ENCODE peak calls at places on chromosomes 11 and 22, in ten cellular contexts. W is cardiac muscle cell; R is CD8-positive, alpha-beta T cell; V is HCT116; K is right atrium auricular region; Z is CD8-positive, alpha-beta memory T cell; C is GM23338; N is A673; D is esophagus squamous epithelium; A is keratinocyte. I is an unnamed sample. For H3K4me1, the result is how much of the 10 kb centered on the place peaks cover.

GRCh38 chr11:38384568-38384967 is 1786.5 kb upstream of the RAG2 start:
- DNase-seq in N (peak), Z (no peak), D (no peak), A (no peak), V (no peak), R (no peak), C (no peak), K (no peak), W (no peak), I (no peak)

GRCh38 chr11:19200410-19201201 is 1.2 kb downstream of the CSRP3 start:
- DNase-seq in R (no peak), V (no peak), D (no peak), W (no peak), N (no peak), A (peak), K (no peak), Z (no peak), C (no peak), I (no peak)

GRCh38 chr11:110092577-110093406 is at the start of gene ZC3H12C:
- DNase-seq in W (peak), C (peak), K (peak), R (no peak), A (no peak), N (peak), D (peak), Z (no peak), V (peak), I (no peak)

GRCh38 chr11:33445761-33446161 is 188.6 kb downstream of the HIPK3 start:
- DNase-seq in R (no peak), A (no peak), Z (no peak), K (no peak), W (no peak), V (no peak), D (no peak), C (no peak), N (peak), I (no peak)

GRCh38 chr11:3802016-3802790 is 4.8 kb upstream of the NUP98 start:
- DNase-seq in V (no peak), Z (no peak), K (no peak), W (no peak), N (no peak), C (no peak), R (no peak), A (no peak), D (no peak), I (no peak)

GRCh38 chr11:112380464-112380863 is 119.8 kb upstream of the PLET1 start:
- DNase-seq in V (no peak), C (no peak), N (no peak), W (no peak), K (no peak), A (no peak), Z (no peak), D (no peak), R (no peak), I (no peak)

GRCh38 chr11:15278129-15278528 is 163.4 kb downstream of the INSC start:
- DNase-seq in A (no peak), R (no peak), W (no peak), Z (no peak), N (peak), D (no peak), V (no peak), C (no peak), K (no peak), I (no peak)

GRCh38 chr11:34651551-34651950 is 30.7 kb downstream of the EHF start:
- DNase-seq in R (no peak), W (peak), C (peak), V (no peak), Z (no peak), K (no peak), N (no peak), D (no peak), A (no peak), I (no peak)

GRCh38 chr11:46367244-46367915 is 14.1 kb upstream of the MDK start:
- DNase-seq in R (peak), D (no peak), W (peak), A (no peak), Z (peak), K (no peak), V (no peak), C (peak), N (peak), I (peak)

GRCh38 chr11:69055598-69056516 is 7.1 kb downstream of the TPCN2 start:
- DNase-seq in D (no peak), N (no peak), W (no peak), C (no peak), K (no peak), A (no peak), V (no peak), Z (peak), R (peak), I (no peak)

GRCh38 chr22:41775338-41775737 is 25.1 kb upstream of the CCDC134 start:
- DNase-seq in R (no peak), K (no peak), N (no peak), A (no peak), Z (no peak), W (no peak), D (no peak), V (no peak), C (no peak), I (no peak)

GRCh38 chr11:2211113-2211971 is 39.7 kb upstream of the TH start:
- DNase-seq in R (peak), V (peak), D (no peak), C (no peak), K (peak), N (no peak), A (no peak), W (no peak), Z (no peak), I (no peak)

GRCh38 chr11:44814881-44815592 is 88.3 kb downstream of the TSPAN18 start:
- DNase-seq in D (no peak), V (no peak), C (no peak), K (no peak), R (no peak), A (no peak), Z (no peak), N (no peak), W (no peak), I (no peak)

GRCh38 chr11:133476570-133477262 is 55.6 kb downstream of the OPCML start:
- DNase-seq in R (no peak), V (no peak), N (no peak), A (no peak), D (no peak), K (no peak), W (peak), Z (no peak), C (peak), I (no peak)

GRCh38 chr11:62205441-62205840 is 3.0 kb upstream of the SCGB2A1 start:
- DNase-seq in K (no peak), W (no peak), C (no peak), D (no peak), V (no peak), A (no peak), Z (no peak), N (no peak), R (no peak), I (no peak)

GRCh38 chr11:34413263-34413662 is 25.5 kb upstream of the CAT start:
- DNase-seq in V (no peak), Z (no peak), W (no peak), C (no peak), A (no peak), R (no peak), K (no peak), N (no peak), D (no peak), I (no peak)

GRCh38 chr22:30979932-30980331 is 10.9 kb downstream of the TUG1 start:
- DNase-seq in Z (no peak), D (no peak), C (peak), V (no peak), W (no peak), N (no peak), R (no peak), A (no peak), K (no peak), I (no peak)

GRCh38 chr11:20522536-20522935 is 76.9 kb upstream of the SLC6A5 start:
- DNase-seq in A (no peak), N (peak), R (no peak), C (peak), V (no peak), Z (no peak), W (no peak), K (no peak), D (no peak), I (no peak)

GRCh38 chr22:20807315-20807752 is 33.4 kb downstream of the SERPIND1 start:
- DNase-seq in C (no peak), Z (no peak), D (no peak), R (no peak), N (peak), K (no peak), W (no peak), V (peak), A (peak), I (no peak)
- H3K27ac ChIP-seq in C (no peak), Z (no peak), D (no peak), R (no peak), N (no peak), K (no peak), W (no peak), V (peak), A (no peak), I (no peak)

GRCh38 chr11:28981331-28981865 is 873.2 kb downstream of the METTL15 start:
- DNase-seq in D (no peak), W (no peak), N (peak), C (no peak), V (no peak), K (no peak), A (no peak), R (no peak), Z (no peak), I (no peak)

GRCh38 chr11:28983780-28984179 is 875.6 kb downstream of the METTL15 start:
- DNase-seq in K (no peak), N (no peak), R (no peak), Z (no peak), W (no peak), A (no peak), V (no peak), C (no peak), D (no peak), I (no peak)

GRCh38 chr11:28984216-28984615 is 876.0 kb downstream of the METTL15 start:
- DNase-seq in R (no peak), C (no peak), N (no peak), V (no peak), K (no peak), W (no peak), Z (no peak), D (no peak), A (no peak), I (no peak)
- H3K4me1 ChIP-seq in R (under half), C (under half), N (under half), V (under half), K (under half), W (under half), Z (under half), D (under half), A (under half), I (under half)

GRCh38 chr11:72828692-72829101 is 14.5 kb downstream of the ATG16L2 start:
- DNase-seq in W (no peak), A (no peak), D (no peak), Z (no peak), R (no peak), C (no peak), V (no peak), K (no peak), N (no peak), I (no peak)
- H3K27ac ChIP-seq in W (no peak), A (no peak), D (no peak), Z (no peak), R (no peak), C (no peak), V (no peak), K (no peak), N (no peak), I (no peak)

DNA sequence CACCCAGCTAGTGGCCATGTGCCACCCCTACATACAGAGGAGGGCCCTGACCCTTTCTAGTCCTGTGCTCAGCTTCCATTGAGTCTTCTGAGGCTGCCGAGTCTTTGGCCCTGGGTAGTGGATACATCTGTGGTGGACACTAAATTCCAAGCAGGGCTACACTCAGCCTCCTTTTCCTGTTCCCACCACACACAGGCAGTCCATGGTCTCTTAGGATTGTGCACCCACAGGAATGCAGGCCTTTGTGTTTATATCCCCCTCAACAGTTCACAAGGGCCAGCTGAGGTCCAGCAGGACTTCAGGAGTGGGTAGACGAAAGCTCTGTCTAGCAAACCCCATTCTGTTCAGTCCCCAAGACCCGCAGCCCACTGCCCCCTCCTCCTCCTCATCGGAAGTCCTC is 91.7 kb downstream of the SWAP70 start:
- DNase-seq in R (no peak), D (no peak), K (no peak), Z (no peak), A (no peak), C (no peak), W (no peak), V (no peak), N (no peak), I (no peak)
- H3K4me1 ChIP-seq in R (under half), D (under half), K (under half), Z (under half), A (half or more), C (under half), W (under half), V (under half), N (under half), I (under half)

GRCh38 chr22:36334838-36335603 is 52.7 kb downstream of the MYH9 start:
- DNase-seq in C (no peak), A (no peak), D (no peak), K (no peak), R (no peak), N (peak), Z (peak), V (no peak), W (no peak), I (no peak)
- H3K27ac ChIP-seq in C (peak), A (peak), D (peak), K (peak), R (peak), N (peak), Z (peak), V (peak), W (peak), I (peak)